ENCODE peak calls at places on chromosomes 6 and 20, in four cellular contexts. N is epithelial cell of proximal tubule, M is thyroid gland, R is MM.1S. C is an unnamed sample.

GRCh38 chr6:99711302-99711701 is 104.7 kb downstream of the PRDM13 start:
- DNase-seq in N (no peak), M (no peak), R (no peak), C (no peak)

GRCh38 chr20:50731055-50731929 is at the start of gene PARD6B:
- DNase-seq in N (no peak), M (peak), R (peak), C (peak)

GRCh38 chr6:38319259-38320255 is 320.2 kb downstream of the BTBD9 start:
- DNase-seq in N (no peak), M (no peak), R (no peak), C (no peak)

GRCh38 chr6:99882151-99882702 is 111.8 kb downstream of the MCHR2 start:
- DNase-seq in N (no peak), M (no peak), R (no peak), C (no peak)

GRCh38 chr20:46761566-46761965 is 52.1 kb downstream of the SLC2A10 start:
- DNase-seq in N (no peak), M (no peak), R (no peak), C (no peak)

GRCh38 chr20:60224914-60225313 is 266.7 kb downstream of the CDH26 start:
- DNase-seq in N (no peak), M (no peak), R (peak), C (no peak)

GRCh38 chr20:57329608-57330221 is at the start of gene SPO11:
- DNase-seq in N (no peak), M (no peak), R (peak), C (no peak)

GRCh38 chr6:112253505-112253841 is 894 bp downstream of the LAMA4 start:
- DNase-seq in N (no peak), M (no peak), R (no peak), C (no peak)

GRCh38 chr6:54419885-54420284 is 111.6 kb downstream of the TINAG start:
- DNase-seq in N (peak), M (no peak), R (no peak), C (no peak)

GRCh38 chr20:14498809-14499208 is 161.4 kb upstream of the FLRT3 start:
- DNase-seq in N (no peak), M (peak), R (no peak), C (no peak)

GRCh38 chr20:1307571-1307971 is 21.4 kb downstream of the SDCBP2 start:
- DNase-seq in N (no peak), M (no peak), R (no peak), C (no peak)

GRCh38 chr6:154555075-154555677 is 44.7 kb upstream of the CNKSR3 start:
- DNase-seq in N (peak), M (peak), R (no peak), C (no peak)

GRCh38 chr20:57783956-57784837 is 74.4 kb upstream of the PMEPA1 start:
- DNase-seq in N (no peak), M (no peak), R (no peak), C (no peak)

GRCh38 chr6:57221191-57221935 is 744 bp downstream of the RAB23 start:
- DNase-seq in N (no peak), M (peak), R (peak), C (peak)

GRCh38 chr20:10447028-10447427 is 11.9 kb downstream of the SLX4IP start:
- DNase-seq in N (no peak), M (no peak), R (peak), C (no peak)

GRCh38 chr6:87661016-87661415 is 41.0 kb downstream of the AKIRIN2 start:
- DNase-seq in N (no peak), M (no peak), R (no peak), C (no peak)

GRCh38 chr20:13277663-13278295 is 56.7 kb downstream of the ISM1 start:
- DNase-seq in N (no peak), M (no peak), R (no peak), C (no peak)

GRCh38 chr20:20814685-20815084 is 102.2 kb upstream of the RALGAPA2 start:
- DNase-seq in N (peak), M (no peak), R (no peak), C (no peak)

GRCh38 chr6:35213161-35213823 is 464 bp upstream of the SCUBE3 start:
- DNase-seq in N (no peak), M (peak), R (no peak), C (no peak)

GRCh38 chr20:39823239-39823638 is 861.1 kb downstream of the DHX35 start:
- DNase-seq in N (no peak), M (no peak), R (no peak), C (no peak)

GRCh38 chr6:52499026-52499425 is 77.8 kb downstream of the TRAM2 start:
- DNase-seq in N (no peak), M (no peak), R (peak), C (no peak)

GRCh38 chr20:36833275-36834020 is 42.5 kb upstream of the TLDC2 start:
- DNase-seq in N (no peak), M (no peak), R (no peak), C (no peak)

GRCh38 chr6:55756711-55757110 is 118.7 kb downstream of the BMP5 start:
- DNase-seq in N (no peak), M (no peak), R (no peak), C (no peak)

GRCh38 chr20:19625416-19625815 is 132.6 kb upstream of the RIN2 start:
- DNase-seq in N (no peak), M (no peak), R (no peak), C (no peak)

GRCh38 chr6:35311390-35312075 is 13.9 kb downstream of the DEF6 start:
- DNase-seq in N (no peak), M (no peak), R (no peak), C (no peak)

GRCh38 chr6:136989591-136990578 is 54.9 kb downstream of the IL20RA start:
- DNase-seq in N (no peak), M (peak), R (no peak), C (no peak)

GRCh38 chr20:53773792-53774371 is 180.2 kb upstream of the ZNF217 start:
- DNase-seq in N (peak), M (no peak), R (no peak), C (no peak)

GRCh38 chr6:83378621-83379388 is 52.0 kb downstream of the ME1 start:
- DNase-seq in N (peak), M (no peak), R (no peak), C (no peak)

GRCh38 chr20:57414867-57415592 is 23.8 kb downstream of the RBM38 start:
- DNase-seq in N (no peak), M (no peak), R (no peak), C (no peak)

GRCh38 chr6:148528292-148528691 is 185.7 kb downstream of the SASH1 start:
- DNase-seq in N (no peak), M (no peak), R (no peak), C (no peak)

GRCh38 chr20:57564951-57565642 is 4.2 kb downstream of the PCK1 start:
- DNase-seq in N (no peak), M (no peak), R (no peak), C (no peak)

GRCh38 chr6:117483645-117484016 is 1.2 kb downstream of the DCBLD1 start:
- DNase-seq in N (no peak), M (no peak), R (peak), C (no peak)

GRCh38 chr6:145886228-145886956 is 71.8 kb upstream of the FBXO30 start:
- DNase-seq in N (peak), M (no peak), R (no peak), C (no peak)

DNA sequence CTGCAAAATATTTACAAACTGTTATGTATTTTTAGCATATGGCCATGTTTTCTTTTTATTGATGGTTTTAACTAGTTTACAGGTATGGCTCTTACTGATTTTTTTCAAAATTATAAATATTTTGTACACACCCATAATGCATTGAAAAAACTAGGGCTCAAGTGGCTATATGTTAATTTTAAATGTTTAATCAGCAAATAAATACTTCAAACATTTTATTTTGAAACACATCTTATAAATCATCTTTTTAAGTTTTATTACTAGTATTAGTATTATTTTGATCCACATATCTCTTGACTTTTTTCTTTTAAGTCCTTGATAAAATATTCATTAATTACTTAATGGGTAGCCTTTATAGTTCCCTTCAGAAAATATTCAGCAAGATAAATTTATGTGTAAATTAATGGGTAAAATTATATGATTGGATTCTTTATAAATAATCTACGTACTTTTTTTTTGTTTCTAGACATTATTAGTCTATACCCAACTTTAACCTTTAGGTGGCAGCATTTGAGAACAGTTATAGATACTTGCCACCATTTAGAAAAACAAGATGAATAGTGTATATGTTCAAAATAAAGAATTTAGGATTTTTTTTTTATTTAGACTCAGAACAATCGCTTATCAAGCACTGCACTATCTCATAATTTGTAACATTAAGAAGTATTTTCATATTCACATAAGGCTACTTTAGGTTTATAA is 241.9 kb downstream of the ADGRB3 start:
- DNase-seq in N (no peak), M (no peak), R (peak), C (no peak)
- TF ChIP-seq CTCF in N (peak), M (no peak), R (peak), C (no peak)

GRCh38 chr20:63333241-63333836 is 27.8 kb downstream of the CHRNA4 start:
- DNase-seq in N (no peak), M (peak), R (no peak), C (no peak)
- TF ChIP-seq CTCF in N (no peak), M (no peak), R (no peak), C (no peak)

DNA sequence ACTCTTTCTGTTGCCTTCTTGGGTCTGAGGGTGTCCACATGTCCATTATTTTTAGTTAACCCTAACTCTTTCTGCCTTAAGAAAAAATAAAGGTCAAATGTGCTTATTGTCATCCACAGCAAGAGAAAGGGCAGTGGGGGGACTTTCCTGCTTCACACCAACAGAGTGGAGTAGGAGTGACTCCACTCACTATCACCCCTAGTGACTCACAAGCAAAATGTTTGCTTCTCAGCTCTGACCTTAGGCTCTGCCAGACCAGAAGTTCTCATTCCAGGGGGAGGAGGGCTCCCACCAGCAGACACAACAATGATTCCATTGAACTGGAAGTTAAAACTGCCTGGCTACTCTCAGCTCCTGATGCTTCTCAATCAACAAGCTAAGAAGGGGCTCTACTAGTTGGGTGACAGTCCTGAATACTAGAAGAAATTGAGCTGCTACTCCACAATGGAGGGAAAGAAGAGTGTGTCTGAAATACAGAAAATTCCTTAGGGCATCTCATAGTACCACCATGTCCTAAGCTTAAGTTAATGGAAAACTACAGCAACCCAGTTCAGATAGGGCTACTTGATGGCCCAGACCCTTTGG is 83.9 kb upstream of the AFDN start:
- DNase-seq in N (no peak), M (no peak), R (no peak), C (no peak)
- TF ChIP-seq CTCF in N (peak), M (no peak), R (no peak), C (no peak)

GRCh38 chr20:6679086-6679485 is 88.4 kb upstream of the BMP2 start:
- DNase-seq in N (no peak), M (no peak), R (no peak), C (no peak)

GRCh38 chr20:6671829-6672228 is 95.7 kb upstream of the BMP2 start:
- DNase-seq in N (no peak), M (no peak), R (no peak), C (no peak)

GRCh38 chr20:6678101-6678500 is 89.4 kb upstream of the BMP2 start:
- DNase-seq in N (no peak), M (no peak), R (no peak), C (no peak)

GRCh38 chr20:6673071-6673470 is 94.4 kb upstream of the BMP2 start:
- DNase-seq in N (no peak), M (no peak), R (no peak), C (no peak)

DNA sequence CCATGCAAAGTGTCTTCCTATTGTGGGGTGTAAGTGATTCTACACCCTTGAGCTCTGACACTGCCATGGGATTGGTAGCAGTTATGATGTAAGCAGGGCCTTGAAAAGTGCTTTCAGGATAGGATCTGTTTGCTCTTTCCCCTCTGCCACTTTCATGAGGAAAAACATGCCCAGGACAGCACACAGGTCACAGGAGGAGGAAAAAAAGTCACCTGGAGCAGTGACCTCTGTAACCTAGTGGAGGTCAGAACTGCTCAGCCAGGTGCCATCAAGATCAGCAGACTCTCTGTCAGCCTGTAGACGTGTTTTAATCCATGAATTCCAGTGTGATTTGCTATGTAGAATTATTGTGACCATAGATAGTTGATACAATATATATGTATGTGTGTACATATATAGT is 92.7 kb upstream of the BMP2 start:
- DNase-seq in N (no peak), M (no peak), R (no peak), C (no peak)
- TF ChIP-seq CTCF in N (no peak), M (no peak), R (no peak), C (no peak)

DNA sequence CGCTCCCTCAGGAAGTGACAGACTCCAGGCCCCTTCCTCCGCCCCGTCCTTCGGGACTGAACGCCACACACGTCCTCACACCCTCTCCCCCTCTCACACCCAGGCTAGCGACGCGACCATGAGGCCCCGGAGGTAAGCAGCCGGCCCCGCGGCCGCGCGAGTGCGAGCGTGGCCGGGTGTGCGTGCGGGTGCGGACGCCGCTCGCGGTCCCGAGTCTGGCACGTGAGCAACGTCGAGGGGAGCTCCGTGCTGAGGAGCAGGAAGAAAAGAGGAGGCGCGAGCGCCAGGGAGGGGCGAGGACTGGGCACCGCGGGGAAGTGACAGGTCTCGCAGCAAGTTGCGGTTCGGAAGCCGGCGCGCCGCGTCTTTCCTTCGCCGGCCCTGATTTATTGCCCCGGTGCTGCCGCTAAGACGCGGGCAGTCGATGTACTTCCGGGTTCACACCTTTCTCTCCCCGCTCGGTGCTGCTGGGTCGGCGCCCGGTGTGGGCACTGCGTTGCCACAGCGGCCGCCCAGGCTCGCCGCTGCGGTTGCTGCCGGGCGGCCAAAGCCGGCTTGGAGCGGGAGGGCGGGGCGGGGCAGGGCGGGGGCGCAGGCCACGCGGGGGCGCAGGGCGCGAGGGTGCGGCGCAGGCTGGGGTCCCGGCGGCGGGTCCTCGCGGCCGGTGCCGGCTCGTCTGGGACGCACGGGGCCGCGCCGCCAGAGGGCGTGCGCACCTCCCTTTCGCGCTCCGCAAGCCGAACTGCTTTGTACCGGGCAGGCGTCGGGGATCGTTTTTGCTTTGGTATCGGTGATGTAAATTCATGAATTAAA is 15.8 kb upstream of the LIN28B start:
- DNase-seq in N (no peak), M (peak), R (no peak), C (no peak)
- TF ChIP-seq CTCF in N (peak), M (no peak), R (no peak), C (no peak)

DNA sequence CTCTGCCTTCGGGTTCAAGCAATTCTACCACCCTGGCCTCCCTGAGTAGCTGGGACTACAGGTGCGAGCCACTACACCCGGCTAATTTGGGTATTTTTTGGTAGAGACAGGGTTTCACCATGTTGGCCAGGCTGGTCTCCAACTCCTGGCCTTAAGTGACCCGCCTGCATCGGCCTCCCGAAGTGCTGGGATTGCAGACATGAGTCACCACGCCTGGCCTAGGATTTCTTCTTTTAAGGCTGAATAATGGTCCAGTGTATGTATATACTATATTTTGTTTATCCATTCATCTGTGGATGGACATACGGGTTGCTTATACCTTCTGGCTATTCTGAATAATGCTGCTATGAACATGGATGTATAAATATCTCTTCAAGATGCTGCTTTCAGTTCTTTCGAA is 17.1 kb downstream of the RIOK1 start:
- DNase-seq in N (no peak), M (no peak), R (no peak), C (no peak)
- TF ChIP-seq CTCF in N (no peak), M (no peak), R (no peak), C (no peak)

GRCh38 chr6:127567476-127567875 is 9.5 kb upstream of the C6orf58 start:
- DNase-seq in N (no peak), M (no peak), R (no peak), C (no peak)

GRCh38 chr6:127566119-127566518 is 10.9 kb upstream of the C6orf58 start:
- DNase-seq in N (no peak), M (no peak), R (no peak), C (no peak)

GRCh38 chr6:127564761-127565160 is 12.2 kb upstream of the C6orf58 start:
- DNase-seq in N (no peak), M (no peak), R (no peak), C (no peak)

GRCh38 chr6:127570739-127571389 is 6.1 kb upstream of the C6orf58 start:
- DNase-seq in N (no peak), M (no peak), R (no peak), C (no peak)

DNA sequence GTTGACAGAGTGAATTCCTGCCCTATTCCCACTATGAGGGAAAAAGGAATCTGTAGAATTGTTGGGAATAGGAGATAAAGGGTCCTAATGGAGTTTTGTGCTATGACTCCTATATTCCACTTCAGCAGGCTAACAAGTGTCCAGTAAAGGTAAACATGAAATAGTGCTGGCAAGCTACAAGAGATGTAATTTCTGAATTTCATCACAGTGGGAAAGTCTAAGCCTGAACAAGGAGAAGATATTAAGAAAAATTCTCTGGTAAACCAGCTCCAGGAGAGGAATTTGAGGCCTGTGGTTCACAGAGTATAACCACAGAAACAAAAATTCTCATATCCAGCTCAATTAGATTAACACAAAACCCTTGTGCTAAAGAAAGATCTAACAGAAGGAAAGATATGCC is 10.3 kb upstream of the C6orf58 start:
- DNase-seq in N (no peak), M (no peak), R (no peak), C (no peak)
- TF ChIP-seq CTCF in N (no peak), M (no peak), R (no peak), C (no peak)

GRCh38 chr6:15129872-15130271 is 116.0 kb upstream of the JARID2 start:
- DNase-seq in N (no peak), M (no peak), R (no peak), C (no peak)
- TF ChIP-seq CTCF in N (no peak), M (no peak), R (no peak), C (no peak)

GRCh38 chr6:16947461-16948159 is 154.2 kb upstream of the STMND1 start:
- DNase-seq in N (no peak), M (peak), R (no peak), C (no peak)
- TF ChIP-seq CTCF in N (no peak), M (no peak), R (no peak), C (no peak)

C was measured in activated B cell treated with CpG ODN at 0.5 μM for 24 hours.